ENCODE peak calls at places on chromosomes 16 and 17, in five cellular contexts. T, W, S, D and Y are unnamed samples.

GRCh38 chr17:77120866-77121265 is 19.9 kb upstream of the SEC14L1 start:
- DNase-seq in T (no peak), W (no peak), S (peak; percentile 59), D (no peak), Y (peak; percentile 25)

GRCh38 chr17:76224321-76224852 is 15.9 kb downstream of the RNF157 start:
- DNase-seq in T (no peak), W (no peak), S (no peak), D (no peak), Y (no peak)

GRCh38 chr16:84806256-84806889 is 13.4 kb upstream of the CRISPLD2 start:
- DNase-seq in T (no peak), W (no peak), S (peak; percentile 77), D (no peak), Y (peak; percentile 52)

GRCh38 chr16:89295915-89296314 is 78.4 kb downstream of the ZNF778 start:
- DNase-seq in T (no peak), W (no peak), S (peak; percentile 23), D (no peak), Y (no peak)

GRCh38 chr16:71709231-71709781 is 15.2 kb downstream of the PHLPP2 start:
- DNase-seq in T (no peak), W (no peak), S (no peak), D (no peak), Y (no peak)

GRCh38 chr16:4891886-4892216 is 44.6 kb downstream of the UBN1 start:
- DNase-seq in T (no peak), W (no peak), S (no peak), D (no peak), Y (no peak)

GRCh38 chr17:41449008-41449407 is 8.2 kb upstream of the KRT38 start:
- DNase-seq in T (no peak), W (no peak), S (no peak), D (no peak), Y (no peak)

GRCh38 chr17:30520436-30520835 is 43.2 kb downstream of the GOSR1 start:
- DNase-seq in T (no peak), W (no peak), S (no peak), D (no peak), Y (no peak)

GRCh38 chr17:1629647-1630310 is 1.1 kb upstream of the SLC43A2 start:
- DNase-seq in T (peak; percentile 77), W (peak; percentile 91), S (peak; percentile 89), D (peak; percentile 82), Y (peak; percentile 51)

DNA sequence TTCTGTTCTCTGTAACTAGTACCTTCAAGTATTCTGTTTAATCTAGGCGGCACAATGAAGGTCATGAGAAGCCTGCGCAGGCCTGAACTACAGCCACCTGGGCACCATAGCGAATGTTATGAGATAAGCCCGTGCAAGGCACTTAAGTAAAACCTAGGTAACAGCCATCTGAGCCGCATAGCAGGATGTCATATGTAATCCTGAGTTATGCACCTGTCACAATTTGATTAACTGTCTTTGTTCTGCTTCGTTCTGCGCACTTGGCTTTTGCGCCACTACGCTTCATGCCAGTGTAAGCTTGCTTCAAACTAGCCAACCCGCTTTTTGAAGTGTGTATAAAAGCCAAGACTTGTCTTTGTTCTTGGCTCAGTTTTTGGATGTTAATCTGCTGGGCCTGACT is 449.8 kb downstream of the KCNJ18 start:
- DNase-seq in T (no peak), W (no peak), S (no peak), D (no peak), Y (no peak)
- H3K9me3 ChIP-seq in T (peaks cover 34% of the 10 kb centered on the region), W (no peaks in the 10 kb centered on the region), S (no peaks in the 10 kb centered on the region), D (no peaks in the 10 kb centered on the region), Y (no peaks in the 10 kb centered on the region)

DNA sequence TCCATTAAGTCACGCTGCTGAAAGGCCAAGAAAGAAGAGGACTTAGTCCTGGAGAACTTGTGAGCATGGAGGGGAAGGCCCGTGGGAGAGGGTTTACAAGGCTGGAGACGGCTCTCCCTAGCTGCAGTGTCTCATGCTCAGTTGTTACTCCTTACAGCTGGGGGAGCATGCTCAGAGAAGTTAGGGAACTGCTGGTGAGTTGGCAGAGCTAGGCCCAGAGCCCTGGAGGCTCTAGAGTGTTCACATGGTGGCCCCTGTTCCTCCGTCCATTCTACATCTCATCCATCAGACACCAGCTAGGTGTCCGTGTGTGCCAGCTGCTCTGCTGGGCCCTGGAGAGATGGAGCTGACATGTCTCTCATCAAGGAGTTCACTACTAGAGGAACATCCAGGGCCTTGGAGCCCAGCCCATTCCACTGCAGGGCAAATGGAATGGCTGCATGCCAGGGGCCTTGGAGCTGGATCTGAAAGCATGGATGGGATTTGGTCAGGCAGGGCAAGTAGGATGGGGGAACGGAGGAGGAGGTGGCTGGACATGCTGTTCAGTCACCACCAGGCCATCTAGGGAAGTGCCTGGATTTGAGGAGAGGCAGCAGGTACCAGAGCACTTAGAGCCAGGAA is 6.3 kb downstream of the XYLT2 start:
- DNase-seq in T (no peak), W (no peak), S (no peak), D (no peak), Y (peak; percentile 52)
- H3K4me3 ChIP-seq in T (no peak overlapping the region), W (no peak overlapping the region), S (no peak overlapping the region), D (no peak overlapping the region), Y (no peak overlapping the region)

GRCh38 chr17:13750783-13751484 is 149.2 kb upstream of the HS3ST3A1 start:
- DNase-seq in T (no peak), W (no peak), S (no peak), D (no peak), Y (no peak)
- H3K9me3 ChIP-seq in T (no peaks in the 10 kb centered on the region), W (no peaks in the 10 kb centered on the region), S (no peaks in the 10 kb centered on the region), D (peaks cover 10% of the 10 kb centered on the region), Y (no peaks in the 10 kb centered on the region)

GRCh38 chr17:59725691-59726090 is 18.2 kb downstream of the VMP1 start:
- DNase-seq in T (no peak), W (no peak), S (no peak), D (no peak), Y (no peak)
- H3K4me3 ChIP-seq in T (no peak overlapping the region), W (no peak overlapping the region), S (no peak overlapping the region), D (no peak overlapping the region), Y (no peak overlapping the region)

DNA sequence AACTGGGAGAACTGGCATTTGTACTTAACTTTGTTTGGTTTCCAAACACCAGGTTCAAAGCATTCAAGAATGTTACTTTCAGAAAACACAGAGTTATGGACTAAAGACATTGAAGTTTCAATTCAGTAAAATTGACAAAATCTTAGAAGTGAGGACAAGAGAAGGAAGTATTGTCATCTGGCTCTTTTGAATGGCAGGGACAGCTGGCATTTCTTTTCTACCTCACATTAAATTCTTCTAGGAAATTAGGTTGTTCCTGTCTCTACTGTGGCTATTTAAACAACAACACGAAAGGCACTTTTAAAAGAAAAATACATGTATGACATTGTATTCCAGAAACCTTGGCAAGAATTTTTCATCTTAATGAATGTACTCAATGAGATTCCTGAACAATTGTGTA is 600.0 kb upstream of the CA10 start:
- DNase-seq in T (no peak), W (no peak), S (no peak), D (no peak), Y (no peak)
- H3K9me3 ChIP-seq in T (no peaks in the 10 kb centered on the region), W (no peaks in the 10 kb centered on the region), S (no peaks in the 10 kb centered on the region), D (peaks cover 7% of the 10 kb centered on the region), Y (peaks cover 7% of the 10 kb centered on the region)

DNA sequence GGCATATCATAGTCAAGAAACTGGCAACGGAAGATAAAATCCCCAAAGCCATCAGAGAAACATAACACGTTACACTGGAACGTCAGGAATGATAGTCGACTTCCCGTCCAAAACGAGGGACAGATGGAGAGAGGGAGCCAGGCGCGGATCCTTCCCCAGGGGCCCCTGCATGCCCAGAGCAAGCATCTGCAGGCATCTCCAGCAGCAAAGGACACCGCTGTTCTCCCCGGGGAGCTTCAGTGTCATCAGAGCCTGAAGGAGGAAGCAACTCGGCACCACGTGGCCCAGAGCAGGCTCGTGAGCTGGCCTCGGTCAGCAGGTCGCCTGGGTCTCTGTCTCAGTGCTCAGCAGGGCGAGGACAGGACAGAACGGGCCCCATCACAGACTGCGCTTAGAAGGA is 50.1 kb downstream of the LMF1 start:
- DNase-seq in T (no peak), W (no peak), S (peak; percentile 83), D (no peak), Y (peak; percentile 35)
- H3K4me3 ChIP-seq in T (no peak overlapping the region), W (no peak overlapping the region), S (no peak overlapping the region), D (no peak overlapping the region), Y (no peak overlapping the region)

DNA sequence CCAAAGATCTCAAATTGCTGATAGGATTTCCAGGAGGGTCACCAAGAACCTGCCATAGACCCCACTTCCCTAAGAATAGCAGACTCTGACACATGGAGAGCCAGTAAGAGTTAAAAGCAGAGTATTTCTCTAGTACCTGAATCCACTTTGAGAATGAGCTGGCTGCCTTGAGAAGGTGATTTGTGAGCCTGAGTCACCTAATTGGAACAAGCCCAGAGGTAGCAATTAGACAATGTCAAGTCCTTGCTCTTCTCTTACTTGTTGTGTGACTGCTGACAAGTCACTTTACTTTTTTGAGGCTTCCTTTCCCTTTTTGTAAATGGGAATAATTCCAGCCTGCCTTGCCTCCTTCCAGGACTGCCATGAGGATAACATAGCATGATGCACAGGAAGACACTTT is 76.1 kb upstream of the ASIC2 start:
- DNase-seq in T (no peak), W (no peak), S (no peak), D (no peak), Y (no peak)
- H3K9me3 ChIP-seq in T (no peaks in the 10 kb centered on the region), W (no peaks in the 10 kb centered on the region), S (no peaks in the 10 kb centered on the region), D (no peaks in the 10 kb centered on the region), Y (no peaks in the 10 kb centered on the region)